ENCODE peak calls at places on chromosomes 3 and 15, in six cellular contexts. One of them, this sample, is unnamed.

GRCh38 chr3:24254649-24255048 is 240.0 kb downstream of the THRB start:
- DNase-seq in SK-N-SH: no peak
- DNase-seq in K562: no peak
- DNase-seq in H1: no peak
- DNase-seq in HepG2: no peak
- DNase-seq in GM12878: no peak
- DNase-seq in this sample: peak

GRCh38 chr3:36380171-36381031 is at the start of gene STAC:
- DNase-seq in SK-N-SH: peak
- DNase-seq in K562: no peak
- DNase-seq in H1: peak
- DNase-seq in HepG2: no peak
- DNase-seq in GM12878: no peak
- DNase-seq in this sample: no peak

GRCh38 chr3:3817870-3818269 is 18.6 kb downstream of the LRRN1 start:
- DNase-seq in SK-N-SH: no peak
- DNase-seq in K562: no peak
- DNase-seq in H1: no peak
- DNase-seq in HepG2: no peak
- DNase-seq in GM12878: no peak
- DNase-seq in this sample: no peak

GRCh38 chr3:78077842-78078241 is 1037.9 kb downstream of the ROBO2 start:
- DNase-seq in SK-N-SH: no peak
- DNase-seq in K562: no peak
- DNase-seq in H1: no peak
- DNase-seq in HepG2: no peak
- DNase-seq in GM12878: no peak
- DNase-seq in this sample: no peak

GRCh38 chr3:37660782-37661181 is 200.9 kb upstream of the CTDSPL start:
- DNase-seq in SK-N-SH: no peak
- DNase-seq in K562: no peak
- DNase-seq in H1: no peak
- DNase-seq in HepG2: no peak
- DNase-seq in GM12878: no peak
- DNase-seq in this sample: no peak

GRCh38 chr3:33982269-33982798 is 183.9 kb downstream of the PDCD6IP start:
- DNase-seq in SK-N-SH: no peak
- DNase-seq in K562: no peak
- DNase-seq in H1: no peak
- DNase-seq in HepG2: no peak
- DNase-seq in GM12878: no peak
- DNase-seq in this sample: peak

GRCh38 chr3:114649331-114649730 is 355.5 kb downstream of the TIGIT start:
- DNase-seq in SK-N-SH: no peak
- DNase-seq in K562: no peak
- DNase-seq in H1: no peak
- DNase-seq in HepG2: peak
- DNase-seq in GM12878: no peak
- DNase-seq in this sample: peak

GRCh38 chr15:63596666-63597032 is 538 bp upstream of the FBXL22 start:
- DNase-seq in SK-N-SH: no peak
- DNase-seq in K562: no peak
- DNase-seq in H1: no peak
- DNase-seq in HepG2: peak
- DNase-seq in GM12878: no peak
- DNase-seq in this sample: no peak

GRCh38 chr3:194483850-194484249 is 3.0 kb downstream of the ATP13A3 start:
- DNase-seq in SK-N-SH: no peak
- DNase-seq in K562: no peak
- DNase-seq in H1: no peak
- DNase-seq in HepG2: no peak
- DNase-seq in GM12878: no peak
- DNase-seq in this sample: no peak

GRCh38 chr3:134317106-134317947 is 56.9 kb downstream of the AMOTL2 start:
- DNase-seq in SK-N-SH: no peak
- DNase-seq in K562: no peak
- DNase-seq in H1: peak
- DNase-seq in HepG2: no peak
- DNase-seq in GM12878: no peak
- DNase-seq in this sample: no peak

GRCh38 chr15:35499723-35500122 is 46.2 kb downstream of the DPH6 start:
- DNase-seq in SK-N-SH: no peak
- DNase-seq in K562: no peak
- DNase-seq in H1: no peak
- DNase-seq in HepG2: no peak
- DNase-seq in GM12878: no peak
- DNase-seq in this sample: no peak

GRCh38 chr3:177694316-177694715 is 497.0 kb upstream of the TBL1XR1 start:
- DNase-seq in SK-N-SH: no peak
- DNase-seq in K562: no peak
- DNase-seq in H1: no peak
- DNase-seq in HepG2: no peak
- DNase-seq in GM12878: no peak
- DNase-seq in this sample: peak

GRCh38 chr3:52743152-52743551 is 27.6 kb downstream of the NEK4 start:
- DNase-seq in SK-N-SH: no peak
- DNase-seq in K562: no peak
- DNase-seq in H1: no peak
- DNase-seq in HepG2: no peak
- DNase-seq in GM12878: no peak
- DNase-seq in this sample: no peak

GRCh38 chr3:193452338-193452737 is 73.8 kb upstream of the ATP13A5 start:
- DNase-seq in SK-N-SH: peak
- DNase-seq in K562: no peak
- DNase-seq in H1: no peak
- DNase-seq in HepG2: no peak
- DNase-seq in GM12878: no peak
- DNase-seq in this sample: no peak

GRCh38 chr15:75697523-75698398 is 14.9 kb downstream of the CSPG4 start:
- DNase-seq in SK-N-SH: no peak
- DNase-seq in K562: no peak
- DNase-seq in H1: no peak
- DNase-seq in HepG2: no peak
- DNase-seq in GM12878: no peak
- DNase-seq in this sample: no peak

GRCh38 chr15:39976291-39977274 is 42.7 kb downstream of the EIF2AK4 start:
- DNase-seq in SK-N-SH: peak
- DNase-seq in K562: no peak
- DNase-seq in H1: peak
- DNase-seq in HepG2: peak
- DNase-seq in GM12878: no peak
- DNase-seq in this sample: peak

GRCh38 chr3:72097053-72097452 is 312.1 kb upstream of the PROK2 start:
- DNase-seq in SK-N-SH: no peak
- DNase-seq in K562: no peak
- DNase-seq in H1: no peak
- DNase-seq in HepG2: no peak
- DNase-seq in GM12878: no peak
- DNase-seq in this sample: no peak

GRCh38 chr3:72101538-72101937 is 316.6 kb upstream of the PROK2 start:
- DNase-seq in SK-N-SH: no peak
- DNase-seq in K562: no peak
- DNase-seq in H1: no peak
- DNase-seq in HepG2: no peak
- DNase-seq in GM12878: no peak
- DNase-seq in this sample: no peak

GRCh38 chr3:72100626-72101187 is 315.8 kb upstream of the PROK2 start:
- DNase-seq in SK-N-SH: peak
- DNase-seq in K562: peak
- DNase-seq in H1: peak
- DNase-seq in HepG2: no peak
- DNase-seq in GM12878: peak
- DNase-seq in this sample: peak

GRCh38 chr3:72100062-72100511 is 315.1 kb upstream of the PROK2 start:
- DNase-seq in SK-N-SH: peak
- DNase-seq in K562: no peak
- DNase-seq in H1: peak
- DNase-seq in HepG2: no peak
- DNase-seq in GM12878: no peak
- DNase-seq in this sample: no peak

GRCh38 chr3:72099331-72100061 is 314.5 kb upstream of the PROK2 start:
- DNase-seq in SK-N-SH: no peak
- DNase-seq in K562: no peak
- DNase-seq in H1: no peak
- DNase-seq in HepG2: no peak
- DNase-seq in GM12878: no peak
- DNase-seq in this sample: no peak
- H3K9ac ChIP-seq in SK-N-SH: no peak
- H3K9ac ChIP-seq in K562: no peak
- H3K9ac ChIP-seq in H1: no peak
- H3K9ac ChIP-seq in HepG2: no peak
- H3K9ac ChIP-seq in GM12878: peak
- H3K9ac ChIP-seq in this sample: no peak

DNA sequence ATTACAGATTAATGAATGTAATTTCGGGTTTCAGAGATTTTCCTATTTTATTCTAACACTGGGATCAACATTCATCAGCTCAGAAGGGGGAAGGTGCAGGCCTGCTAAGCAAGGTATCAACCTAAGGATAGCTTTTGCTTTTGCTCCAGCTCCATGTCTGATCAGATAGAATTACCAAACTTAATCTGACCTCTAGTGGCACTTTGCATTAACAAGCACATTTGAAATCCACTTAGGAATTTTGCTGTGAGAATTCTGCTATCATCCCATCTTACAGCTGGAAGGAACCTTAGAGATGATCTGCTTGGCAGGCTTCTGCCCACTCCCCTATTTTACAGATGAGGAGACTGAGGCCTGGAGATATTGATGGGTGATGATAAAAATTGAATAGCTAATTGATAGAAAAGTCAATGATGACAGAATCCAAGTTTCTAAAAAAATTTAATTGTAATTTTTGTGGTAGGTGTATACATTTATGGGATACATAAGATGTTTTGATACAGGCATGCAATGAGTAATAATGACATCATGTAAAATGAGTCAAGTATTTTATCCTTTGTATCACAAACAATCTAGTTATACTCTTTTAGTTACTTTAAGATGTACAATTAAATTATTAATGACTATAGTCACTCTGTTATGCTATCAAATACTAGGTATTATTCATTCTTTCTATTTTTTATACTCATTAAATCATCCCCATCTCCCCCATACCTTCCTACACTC is 209.2 kb upstream of the ZPLD1 start:
- DNase-seq in SK-N-SH: peak
- DNase-seq in K562: no peak
- DNase-seq in H1: no peak
- DNase-seq in HepG2: peak
- DNase-seq in GM12878: peak
- DNase-seq in this sample: peak
- TF ChIP-seq USF2 in SK-N-SH: no peak
- TF ChIP-seq USF2 in K562: no peak
- TF ChIP-seq USF2 in H1: no peak
- TF ChIP-seq USF2 in HepG2: no peak
- TF ChIP-seq USF2 in GM12878: no peak
- TF ChIP-seq USF2 in this sample: no peak

GRCh38 chr15:94523873-94524272 is 292.5 kb downstream of the MCTP2 start:
- DNase-seq in SK-N-SH: peak
- DNase-seq in K562: no peak
- DNase-seq in H1: no peak
- DNase-seq in HepG2: no peak
- DNase-seq in GM12878: no peak
- DNase-seq in this sample: no peak
- TF ChIP-seq RFX5 in SK-N-SH: no peak
- TF ChIP-seq RFX5 in K562: no peak
- TF ChIP-seq RFX5 in H1: no peak
- TF ChIP-seq RFX5 in HepG2: no peak
- TF ChIP-seq RFX5 in GM12878: no peak
- TF ChIP-seq RFX5 in this sample: no peak

DNA sequence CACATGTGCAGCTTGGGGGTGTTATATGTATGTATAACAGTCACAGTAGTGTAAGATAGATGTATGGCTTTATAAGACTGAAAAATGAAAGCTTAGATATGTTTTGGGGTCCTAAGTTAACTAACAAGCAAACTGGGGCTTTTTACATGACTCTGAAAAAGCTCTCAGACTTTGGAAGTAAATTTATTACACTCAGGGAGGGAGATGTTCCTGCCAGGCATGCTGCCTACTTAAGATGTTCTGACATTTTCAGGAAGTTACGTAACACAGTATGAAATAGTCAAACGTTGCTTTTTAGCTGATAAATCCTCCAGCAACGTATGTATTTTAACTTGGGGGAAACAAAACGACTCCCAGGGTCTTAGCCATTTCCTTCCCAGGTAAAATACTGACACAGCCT is 1.7 kb upstream of the IFT57 start:
- DNase-seq in SK-N-SH: no peak
- DNase-seq in K562: no peak
- DNase-seq in H1: no peak
- DNase-seq in HepG2: no peak
- DNase-seq in GM12878: no peak
- DNase-seq in this sample: peak
- H3K9ac ChIP-seq in SK-N-SH: no peak
- H3K9ac ChIP-seq in K562: no peak
- H3K9ac ChIP-seq in H1: no peak
- H3K9ac ChIP-seq in HepG2: no peak
- H3K9ac ChIP-seq in GM12878: no peak
- H3K9ac ChIP-seq in this sample: no peak

GRCh38 chr3:40780341-40780800 is 255.6 kb downstream of the ZNF621 start:
- DNase-seq in SK-N-SH: no peak
- DNase-seq in K562: no peak
- DNase-seq in H1: no peak
- DNase-seq in HepG2: peak
- DNase-seq in GM12878: no peak
- DNase-seq in this sample: no peak
- TF ChIP-seq USF2 in SK-N-SH: no peak
- TF ChIP-seq USF2 in K562: peak
- TF ChIP-seq USF2 in H1: no peak
- TF ChIP-seq USF2 in HepG2: peak
- TF ChIP-seq USF2 in GM12878: no peak
- TF ChIP-seq USF2 in this sample: peak